ENCODE peak calls at places on chromosomes 5 and 9, in five cellular contexts. V, P, R, F and G are unnamed samples.
A peak's percentile ranks its signal among the peaks of the same experiment; 100 is the strongest.

GRCh38 chr5:16578474-16578883 is 38.3 kb downstream of the RETREG1 start:
- DNase-seq in P (no peak), F (no peak), R (no peak), V (no peak), G (no peak)

GRCh38 chr5:106314221-106314824 is 1356.4 kb downstream of the EFNA5 start:
- DNase-seq in P (no peak), R (peak; percentile 19), V (no peak), F (peak; percentile 23), G (no peak)

GRCh38 chr5:169788168-169788567 is 151.1 kb downstream of the DOCK2 start:
- DNase-seq in R (peak; percentile 30), F (peak; percentile 63), P (no peak), V (no peak), G (no peak)

GRCh38 chr5:99590806-99591205 is 662.0 kb upstream of the CHD1 start:
- DNase-seq in P (no peak), F (no peak), V (no peak), R (no peak), G (no peak)

GRCh38 chr5:149174847-149175234 is 33.5 kb downstream of the ABLIM3 start:
- DNase-seq in R (no peak), P (no peak), F (no peak), V (no peak), G (no peak)

GRCh38 chr5:9437741-9438240 is 108.1 kb downstream of the SEMA5A start:
- DNase-seq in P (no peak), F (peak; percentile 82), R (peak; percentile 76), V (no peak), G (no peak)

GRCh38 chr5:55303238-55303690 is 4.2 kb downstream of the DHX29 start:
- DNase-seq in R (peak; percentile 83), V (no peak), P (no peak), F (peak; percentile 92), G (no peak)

GRCh38 chr5:13814293-13814692 is 130.2 kb downstream of the DNAH5 start:
- DNase-seq in V (no peak), F (peak; percentile 29), P (no peak), R (peak; percentile 5), G (no peak)

GRCh38 chr5:115336201-115336720 is 39.8 kb upstream of the CCDC112 start:
- DNase-seq in R (no peak), V (no peak), F (peak; percentile 71), P (no peak), G (no peak)

GRCh38 chr5:92086059-92086811 is 703.1 kb upstream of the ARRDC3 start:
- DNase-seq in P (no peak), F (no peak), V (no peak), R (no peak), G (no peak)

GRCh38 chr5:132873119-132873929 is at the start of gene LEAP2:
- DNase-seq in V (no peak), R (no peak), P (no peak), F (no peak), G (no peak)

GRCh38 chr9:89260525-89260924 is 50.5 kb upstream of the CKS2 start:
- DNase-seq in V (no peak), F (no peak), R (no peak), P (no peak), G (no peak)

GRCh38 chr5:10460252-10460906 is 18.7 kb downstream of the ROPN1L start:
- DNase-seq in R (no peak), P (peak; percentile 8), F (no peak), V (no peak), G (no peak)

GRCh38 chr5:168670881-168671575 is 91.9 kb upstream of the PANK3 start:
- DNase-seq in P (no peak), V (no peak), F (no peak), R (no peak), G (no peak)

GRCh38 chr9:84970432-84970831 is 300.9 kb downstream of the NTRK2 start:
- DNase-seq in V (no peak), R (peak; percentile 32), P (no peak), F (peak; percentile 88), G (no peak)

GRCh38 chr9:114286146-114286679 is 36.7 kb upstream of the ORM1 start:
- DNase-seq in P (no peak), R (no peak), F (no peak), V (no peak), G (no peak)

GRCh38 chr5:134561871-134562296 is 36.4 kb downstream of the JADE2 start:
- DNase-seq in P (peak; percentile 47), V (no peak), F (peak; percentile 33), R (peak; percentile 73), G (no peak)

GRCh38 chr9:34049630-34050384 is 1.1 kb upstream of the UBAP2 start:
- DNase-seq in P (no peak), V (no peak), F (no peak), R (no peak), G (no peak)

GRCh38 chr5:135871268-135871895 is 24.3 kb downstream of the IL9 start:
- DNase-seq in F (no peak), V (no peak), R (no peak), P (no peak), G (no peak)

GRCh38 chr5:112574566-112574965 is 155.5 kb upstream of the EPB41L4A start:
- DNase-seq in V (no peak), P (no peak), F (no peak), R (no peak), G (no peak)

GRCh38 chr5:106508894-106509293 is 1161.8 kb downstream of the EFNA5 start:
- DNase-seq in P (no peak), F (no peak), V (no peak), R (no peak), G (no peak)

GRCh38 chr5:106408141-106408540 is 1262.6 kb downstream of the EFNA5 start:
- DNase-seq in R (no peak), P (no peak), V (no peak), F (peak; percentile 47), G (no peak)

GRCh38 chr5:179679014-179679674 is 1.7 kb downstream of the CBY3 start:
- DNase-seq in V (no peak), R (peak; percentile 60), F (peak; percentile 69), P (peak; percentile 44), G (peak; percentile 69)
- TF ChIP-seq CTCF in V (peak; percentile 44), R (peak; percentile 32), F (peak; percentile 45), P (peak; percentile 55), G (peak; percentile 47)

GRCh38 chr9:91160599-91161464 is 200.9 kb downstream of the AUH start:
- DNase-seq in F (no peak), P (no peak), R (no peak), V (no peak), G (no peak)

GRCh38 chr9:91162311-91162710 is 199.4 kb downstream of the AUH start:
- DNase-seq in V (no peak), F (peak; percentile 70), R (peak; percentile 37), P (no peak), G (no peak)

GRCh38 chr9:91160181-91160580 is 201.5 kb downstream of the AUH start:
- DNase-seq in P (no peak), V (no peak), R (no peak), F (no peak), G (no peak)

GRCh38 chr9:91162784-91163440 is 198.8 kb downstream of the AUH start:
- DNase-seq in P (peak; percentile 58), R (no peak), V (no peak), F (peak; percentile 22), G (peak; percentile 61)

DNA sequence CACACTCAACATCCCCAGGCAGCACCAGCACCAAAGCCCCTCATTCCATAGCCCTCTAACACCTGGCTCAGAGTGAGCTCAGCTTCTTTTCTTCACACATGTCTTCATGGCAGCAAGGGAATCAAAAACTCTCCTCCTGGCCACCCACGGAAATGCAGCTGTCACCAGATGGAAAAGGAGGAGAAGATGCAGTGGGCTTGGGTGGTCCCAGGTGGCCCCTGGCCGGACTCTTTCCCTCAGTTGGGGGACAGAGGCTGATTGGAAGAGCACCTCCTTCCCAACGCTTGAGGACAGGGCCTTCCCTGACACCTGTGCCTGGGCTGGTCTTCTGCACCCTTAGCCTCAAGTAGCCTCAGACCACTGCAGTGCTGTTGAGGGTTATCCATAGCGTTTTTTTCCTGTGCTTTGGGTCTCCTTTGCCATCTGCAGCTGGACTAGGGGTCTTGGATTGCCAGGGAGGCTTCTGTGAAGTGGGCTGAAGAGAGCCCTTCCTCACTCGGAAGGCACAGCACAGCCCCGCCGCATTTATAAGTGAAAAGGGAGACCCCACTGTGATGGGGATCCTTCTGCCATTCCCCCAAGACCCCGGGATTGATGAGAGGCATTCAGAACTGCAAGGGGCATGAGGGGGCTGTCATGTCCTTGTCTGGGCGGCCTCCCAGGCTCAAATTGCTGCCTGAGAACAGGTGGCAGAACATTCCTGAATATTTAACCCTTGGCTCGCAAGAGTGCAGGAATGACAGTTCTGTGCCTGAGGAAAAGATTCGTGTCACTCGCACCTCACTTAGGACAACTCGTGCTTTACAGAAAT is 200.0 kb downstream of the AUH start:
- DNase-seq in V (no peak), F (no peak), R (no peak), P (no peak), G (no peak)
- TF ChIP-seq CTCF in V (no peak), F (no peak), R (no peak), P (no peak), G (no peak)

GRCh38 chr5:42991477-42992034 is 48.6 kb downstream of the ANXA2R start:
- DNase-seq in P (no peak), V (no peak), F (no peak), R (no peak), G (peak; percentile 74)

GRCh38 chr5:42993516-42994284 is 46.4 kb downstream of the ANXA2R start:
- DNase-seq in F (peak; percentile 67), R (peak; percentile 89), V (no peak), P (peak; percentile 46), G (no peak)

GRCh38 chr5:42994285-42995151 is 45.6 kb downstream of the ANXA2R start:
- DNase-seq in R (peak; percentile 97), F (peak; percentile 83), V (no peak), P (peak; percentile 92), G (peak; percentile 65)

GRCh38 chr5:42992035-42992570 is 48.0 kb downstream of the ANXA2R start:
- DNase-seq in V (no peak), F (peak; percentile 81), P (no peak), R (peak; percentile 89), G (peak; percentile 73)

DNA sequence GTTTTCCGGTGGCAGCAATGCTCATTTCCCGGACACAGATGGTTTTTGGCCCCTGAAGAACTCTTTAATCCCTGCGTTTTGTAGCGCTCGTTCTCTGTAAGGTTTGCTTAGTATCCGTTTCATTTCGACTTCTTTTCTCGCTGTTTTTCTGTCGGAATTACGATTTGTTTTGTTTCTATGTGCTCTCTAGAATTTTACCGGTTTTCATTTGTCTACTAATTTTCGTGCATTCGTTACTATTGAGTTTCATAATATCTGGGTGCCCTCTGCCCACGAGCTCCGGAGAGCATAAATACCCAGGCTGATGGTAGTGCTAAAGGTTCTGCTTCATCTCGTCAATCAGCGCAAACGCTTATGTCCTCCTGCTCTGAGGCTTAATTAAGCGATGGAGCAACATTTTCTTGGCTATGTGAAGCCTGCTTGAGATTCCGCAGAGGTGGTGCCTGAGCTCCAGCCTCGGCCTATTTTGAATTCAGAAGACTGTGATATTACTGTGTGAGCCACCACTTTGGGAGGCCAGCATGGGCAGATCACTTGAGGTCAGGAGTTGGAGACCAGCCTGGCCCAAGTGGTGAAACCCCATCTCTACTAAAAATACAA is 44.9 kb downstream of the ANXA2R start:
- DNase-seq in R (no peak), F (no peak), P (no peak), V (no peak), G (no peak)
- TF ChIP-seq CTCF in R (no peak), F (no peak), P (peak; percentile 56), V (no peak), G (no peak)

GRCh38 chr5:69083412-69083811 is 10.4 kb upstream of the SLC30A5 start:
- DNase-seq in V (no peak), P (no peak), R (no peak), F (peak; percentile 58), G (no peak)
- TF ChIP-seq CTCF in V (no peak), P (no peak), R (no peak), F (peak; percentile 27), G (peak; percentile 4)

GRCh38 chr5:178793156-178793555 is 62.7 kb upstream of the ZNF354A start:
- DNase-seq in P (peak; percentile 35), V (no peak), R (no peak), F (peak; percentile 45), G (no peak)
- TF ChIP-seq CTCF in P (peak; percentile 67), V (peak; percentile 61), R (no peak), F (peak; percentile 45), G (peak; percentile 26)

GRCh38 chr9:18245911-18246310 is 228.0 kb upstream of the ADAMTSL1 start:
- DNase-seq in P (no peak), V (no peak), F (no peak), R (no peak), G (no peak)
- TF ChIP-seq CTCF in P (no peak), V (peak; percentile 3), F (peak; percentile 5), R (peak; percentile 43), G (no peak)